ENCODE peak calls at places on chromosomes 16 and 17, in five cellular contexts. One of them, this sample, is unnamed.
A peak's percentile ranks its signal among the peaks of the same experiment; 100 is the strongest.

GRCh38 chr17:69884361-69884760 is 190.7 kb upstream of the KCNJ16 start:
- DNase-seq in Daoy: no peak
- DNase-seq in GM12865: no peak
- DNase-seq in HT-29: no peak
- DNase-seq in GM12892: no peak
- DNase-seq in this sample: no peak

GRCh38 chr17:74216505-74216904 is 3.1 kb downstream of the TTYH2 start:
- DNase-seq in Daoy: no peak
- DNase-seq in GM12865: no peak
- DNase-seq in HT-29: no peak
- DNase-seq in GM12892: no peak
- DNase-seq in this sample: no peak

GRCh38 chr17:68489919-68490318 is 22.3 kb upstream of the PRKAR1A start:
- DNase-seq in Daoy: no peak
- DNase-seq in GM12865: no peak
- DNase-seq in HT-29: no peak
- DNase-seq in GM12892: no peak
- DNase-seq in this sample: no peak

GRCh38 chr17:45311762-45312476 is 4.9 kb downstream of the MAP3K14 start:
- DNase-seq in Daoy: peak; percentile 87
- DNase-seq in GM12865: peak; percentile 96
- DNase-seq in HT-29: peak; percentile 83
- DNase-seq in GM12892: peak; percentile 58
- DNase-seq in this sample: peak; percentile 59

GRCh38 chr17:4499431-4500187 is 928 bp downstream of the SPNS2 start:
- DNase-seq in Daoy: no peak
- DNase-seq in GM12865: no peak
- DNase-seq in HT-29: peak; percentile 25
- DNase-seq in GM12892: no peak
- DNase-seq in this sample: no peak

GRCh38 chr16:10338426-10338825 is 47.4 kb upstream of the ATF7IP2 start:
- DNase-seq in Daoy: peak; percentile 56
- DNase-seq in GM12865: no peak
- DNase-seq in HT-29: no peak
- DNase-seq in GM12892: no peak
- DNase-seq in this sample: no peak

GRCh38 chr17:40871316-40871715 is 4.3 kb upstream of the KRT12 start:
- DNase-seq in Daoy: no peak
- DNase-seq in GM12865: no peak
- DNase-seq in HT-29: no peak
- DNase-seq in GM12892: no peak
- DNase-seq in this sample: no peak

GRCh38 chr17:2571523-2572303 is 21.7 kb upstream of the PAFAH1B1 start:
- DNase-seq in Daoy: no peak
- DNase-seq in GM12865: peak; percentile 65
- DNase-seq in HT-29: no peak
- DNase-seq in GM12892: no peak
- DNase-seq in this sample: peak; percentile 47

GRCh38 chr16:19753815-19754643 is 36.0 kb downstream of the IQCK start:
- DNase-seq in Daoy: no peak
- DNase-seq in GM12865: no peak
- DNase-seq in HT-29: no peak
- DNase-seq in GM12892: no peak
- DNase-seq in this sample: no peak

GRCh38 chr16:78673157-78673556 is 573.7 kb downstream of the WWOX start:
- DNase-seq in Daoy: no peak
- DNase-seq in GM12865: no peak
- DNase-seq in HT-29: no peak
- DNase-seq in GM12892: no peak
- DNase-seq in this sample: no peak